ENCODE peak calls at places on chromosomes 3 and 15, in four cellular contexts. X is heart right ventricle, G is tibial artery, W is cardiac fibroblast. P is an unnamed sample.

GRCh38 chr15:68213991-68214837 is 9.1 kb upstream of the CALML4 start:
- DNase-seq in X (no peak), G (peak), W (no peak), P (peak)

GRCh38 chr3:56799251-56799882 is 2.4 kb downstream of the ARHGEF3 start:
- DNase-seq in X (no peak), G (no peak), W (peak), P (peak)

GRCh38 chr15:32817570-32817969 is 99.8 kb downstream of the GREM1 start:
- DNase-seq in X (no peak), G (no peak), W (no peak), P (no peak)

GRCh38 chr3:43244694-43245093 is 41.6 kb upstream of the SNRK start:
- DNase-seq in X (no peak), G (no peak), W (no peak), P (no peak)

GRCh38 chr15:95737051-95737450 is 593.4 kb upstream of the NR2F2 start:
- DNase-seq in X (no peak), G (no peak), W (no peak), P (no peak)

GRCh38 chr3:128238100-128238459 is 84.8 kb downstream of the EEFSEC start:
- DNase-seq in X (no peak), G (no peak), W (no peak), P (no peak)

GRCh38 chr3:37969601-37970100 is 20.9 kb upstream of the VILL start:
- DNase-seq in X (no peak), G (no peak), W (no peak), P (no peak)

GRCh38 chr3:15768421-15769255 is 29.1 kb downstream of the ANKRD28 start:
- DNase-seq in X (no peak), G (no peak), W (peak), P (peak)

GRCh38 chr15:33190539-33190938 is 4.0 kb downstream of the FMN1 start:
- DNase-seq in X (no peak), G (no peak), W (no peak), P (no peak)

GRCh38 chr3:21356402-21356801 is 394.6 kb downstream of the ZNF385D start:
- DNase-seq in X (no peak), G (no peak), W (no peak), P (no peak)

GRCh38 chr3:60070366-60070765 is 1020.5 kb upstream of the CFAP20DC start:
- DNase-seq in X (no peak), G (no peak), W (no peak), P (no peak)

GRCh38 chr3:134709563-134710312 is 58.9 kb upstream of the KY start:
- DNase-seq in X (peak), G (no peak), W (peak), P (no peak)

GRCh38 chr3:129686941-129687340 is 80.5 kb upstream of the PLXND1 start:
- DNase-seq in X (no peak), G (no peak), W (no peak), P (peak)

GRCh38 chr3:43894176-43895049 is 203.7 kb downstream of the ABHD5 start:
- DNase-seq in X (peak), G (peak), W (peak), P (no peak)

GRCh38 chr3:70233812-70234211 is 78.6 kb downstream of the MDFIC2 start:
- DNase-seq in X (no peak), G (no peak), W (no peak), P (no peak)

GRCh38 chr3:149131594-149131993 is 2.2 kb downstream of the HPS3 start:
- DNase-seq in X (no peak), G (no peak), W (no peak), P (no peak)

GRCh38 chr3:177905173-177905894 is 630.9 kb upstream of the KCNMB2 start:
- DNase-seq in X (no peak), G (no peak), W (peak), P (no peak)

GRCh38 chr15:87959080-87959479 is 297.5 kb downstream of the NTRK3 start:
- DNase-seq in X (no peak), G (no peak), W (no peak), P (no peak)

GRCh38 chr3:10437272-10437994 is 68.0 kb downstream of the ATP2B2 start:
- DNase-seq in X (no peak), G (no peak), W (peak), P (no peak)

GRCh38 chr3:184261270-184262165 is at the start of gene CAMK2N2:
- DNase-seq in X (peak), G (peak), W (peak), P (peak)

GRCh38 chr3:15882577-15882976 is 84.8 kb upstream of the ANKRD28 start:
- DNase-seq in X (no peak), G (no peak), W (no peak), P (no peak)

GRCh38 chr3:157098823-157099185 is 61.1 kb downstream of the CCNL1 start:
- DNase-seq in X (no peak), G (no peak), W (peak), P (no peak)

GRCh38 chr15:90780916-90781315 is 63.8 kb downstream of the BLM start:
- DNase-seq in X (no peak), G (no peak), W (no peak), P (peak)

GRCh38 chr3:71225951-71226564 is 357.5 kb downstream of the FOXP1 start:
- DNase-seq in X (peak), G (no peak), W (no peak), P (no peak)

GRCh38 chr15:35757790-35758189 is 211.8 kb upstream of the DPH6 start:
- DNase-seq in X (no peak), G (no peak), W (no peak), P (no peak)

GRCh38 chr3:114900908-114901307 is 246.2 kb downstream of the ZBTB20 start:
- DNase-seq in X (no peak), G (no peak), W (no peak), P (no peak)

GRCh38 chr15:62770752-62771151 is 271.8 kb upstream of the TPM1 start:
- DNase-seq in X (no peak), G (no peak), W (peak), P (no peak)

GRCh38 chr3:5254281-5255048 is 67.0 kb downstream of the EDEM1 start:
- DNase-seq in X (no peak), G (no peak), W (no peak), P (no peak)

GRCh38 chr3:5250467-5251195 is 63.1 kb downstream of the EDEM1 start:
- DNase-seq in X (no peak), G (no peak), W (peak), P (no peak)

GRCh38 chr3:5245927-5246326 is 58.4 kb downstream of the EDEM1 start:
- DNase-seq in X (no peak), G (no peak), W (no peak), P (no peak)

GRCh38 chr3:5252111-5252510 is 64.6 kb downstream of the EDEM1 start:
- DNase-seq in X (no peak), G (no peak), W (no peak), P (no peak)

DNA sequence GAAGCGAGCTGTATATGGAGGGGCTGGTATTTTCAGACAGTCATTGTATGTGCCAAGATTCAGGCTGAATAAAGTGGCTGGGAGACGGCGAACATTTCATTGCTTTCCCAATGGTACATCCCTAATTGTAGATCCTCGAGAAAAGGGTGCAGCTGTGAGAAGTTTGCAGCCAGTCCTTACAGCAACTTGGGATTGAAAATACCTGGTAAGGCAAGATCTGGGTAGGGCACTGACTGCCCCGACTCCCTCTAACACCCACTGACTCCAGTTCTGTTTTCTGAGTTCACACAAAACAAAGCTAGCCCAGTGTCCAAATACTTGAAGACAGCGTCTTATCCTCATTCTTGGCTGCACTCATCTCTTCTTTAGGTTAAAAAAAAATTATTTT is 63.7 kb downstream of the EDEM1 start:
- DNase-seq in X (no peak), G (no peak), W (no peak), P (no peak)
- H3K4me3 ChIP-seq in X (no peak), G (peak), W (peak), P (no peak)

GRCh38 chr3:46852329-46852720 is 10.9 kb downstream of the MYL3 start:
- DNase-seq in X (no peak), G (no peak), W (no peak), P (peak)
- H3K4me3 ChIP-seq in X (no peak), G (no peak), W (no peak), P (no peak)

GRCh38 chr3:13040381-13041074 is 32.7 kb downstream of the IQSEC1 start:
- DNase-seq in X (no peak), G (no peak), W (no peak), P (no peak)
- H3K4me3 ChIP-seq in X (no peak), G (no peak), W (no peak), P (no peak)

DNA sequence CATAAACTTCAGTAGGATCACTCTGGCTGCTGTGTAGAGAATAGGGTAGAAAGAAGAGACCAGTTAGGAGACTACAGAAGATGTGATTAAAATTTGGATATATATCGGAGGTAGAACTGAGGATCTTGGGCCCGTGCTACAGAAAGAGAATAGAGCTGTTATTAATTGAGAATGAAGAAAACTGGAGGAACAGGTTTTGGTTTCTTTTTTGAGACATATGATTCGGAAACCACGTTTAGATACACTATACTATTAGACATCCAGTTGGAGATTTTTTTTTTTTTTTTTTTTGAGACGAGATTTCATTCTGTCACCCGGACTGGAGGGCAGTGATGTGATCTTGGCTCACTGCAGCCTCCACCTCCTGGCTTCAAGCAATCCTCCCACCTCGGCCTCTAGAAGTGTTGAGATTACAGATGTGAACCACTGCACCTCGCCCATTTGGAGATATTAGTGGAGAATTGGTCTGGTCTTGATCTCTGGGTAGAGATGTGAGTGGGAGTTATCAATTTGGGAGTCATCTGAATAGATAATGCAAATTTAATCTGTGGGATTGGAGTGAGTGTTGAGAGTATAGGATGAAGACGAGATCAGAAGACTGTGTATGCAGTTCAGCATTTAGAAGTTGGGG is 50.9 kb downstream of the TCF12 start:
- DNase-seq in X (no peak), G (no peak), W (no peak), P (no peak)
- H3K4me3 ChIP-seq in X (no peak), G (no peak), W (no peak), P (no peak)

GRCh38 chr3:111069974-111070751 is 1.5 kb upstream of the NECTIN3 start:
- DNase-seq in X (peak), G (peak), W (peak), P (no peak)
- H3K4me3 ChIP-seq in X (peak), G (peak), W (peak), P (peak)

DNA sequence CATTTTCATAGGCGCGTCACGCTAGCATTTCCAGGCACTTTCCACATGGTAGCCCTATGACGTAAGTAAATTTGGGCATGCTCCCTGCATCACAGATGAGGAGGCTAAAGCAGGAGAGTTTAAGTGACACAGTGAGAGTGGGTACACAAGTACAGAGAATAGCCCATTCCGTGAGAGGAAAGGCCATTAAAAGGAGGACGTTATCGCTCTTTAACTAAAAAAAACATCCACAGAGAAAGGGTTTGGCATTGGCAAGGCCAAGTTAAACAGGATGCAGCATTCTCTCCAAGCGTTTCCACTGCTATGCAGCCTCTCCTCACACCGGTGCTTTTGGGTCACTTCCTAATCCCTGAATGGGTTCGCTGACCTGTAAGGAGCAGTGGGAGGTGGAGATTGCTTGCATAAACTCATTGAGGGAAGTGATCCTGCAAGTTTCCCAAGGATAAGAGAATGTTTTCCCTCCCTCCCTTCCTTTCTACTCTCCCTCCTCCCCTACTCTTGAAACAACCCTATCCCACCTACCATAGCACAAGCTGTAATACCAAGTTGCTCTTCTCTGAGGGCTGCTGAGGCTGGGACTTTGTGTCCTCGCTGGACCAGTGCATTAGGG is 147.7 kb downstream of the VGLL4 start:
- DNase-seq in X (peak), G (no peak), W (peak), P (no peak)
- H3K4me3 ChIP-seq in X (no peak), G (no peak), W (no peak), P (no peak)

GRCh38 chr15:23690015-23690414 is 2.9 kb upstream of the NDN start:
- DNase-seq in X (no peak), G (no peak), W (no peak), P (no peak)
- H3K4me3 ChIP-seq in X (no peak), G (no peak), W (no peak), P (no peak)

DNA sequence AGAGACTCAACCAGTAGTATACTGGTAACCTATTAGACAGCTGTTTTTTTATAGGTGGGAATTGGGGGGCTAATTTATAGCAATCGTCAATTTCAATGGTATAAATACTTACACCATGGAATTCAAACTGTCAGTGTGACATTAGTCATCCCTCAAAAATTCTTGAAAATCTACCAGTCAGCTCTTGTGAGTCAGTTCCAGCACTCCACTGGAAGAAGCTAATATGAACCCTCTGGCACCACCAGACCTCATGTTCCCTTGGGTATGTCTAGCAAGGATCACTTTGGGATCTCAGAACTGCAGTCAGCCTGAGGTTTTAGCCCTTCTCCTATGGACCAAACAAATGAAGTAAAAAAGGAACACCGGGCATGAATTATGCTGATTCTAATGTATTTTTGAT is 11.8 kb upstream of the UACA start:
- DNase-seq in X (no peak), G (no peak), W (peak), P (no peak)
- H3K4me3 ChIP-seq in X (no peak), G (no peak), W (no peak), P (no peak)

GRCh38 chr3:96259299-96259698 is 555.1 kb upstream of the EPHA6 start:
- DNase-seq in X (no peak), G (no peak), W (no peak), P (no peak)
- H3K4me3 ChIP-seq in X (no peak), G (no peak), W (no peak), P (no peak)

DNA sequence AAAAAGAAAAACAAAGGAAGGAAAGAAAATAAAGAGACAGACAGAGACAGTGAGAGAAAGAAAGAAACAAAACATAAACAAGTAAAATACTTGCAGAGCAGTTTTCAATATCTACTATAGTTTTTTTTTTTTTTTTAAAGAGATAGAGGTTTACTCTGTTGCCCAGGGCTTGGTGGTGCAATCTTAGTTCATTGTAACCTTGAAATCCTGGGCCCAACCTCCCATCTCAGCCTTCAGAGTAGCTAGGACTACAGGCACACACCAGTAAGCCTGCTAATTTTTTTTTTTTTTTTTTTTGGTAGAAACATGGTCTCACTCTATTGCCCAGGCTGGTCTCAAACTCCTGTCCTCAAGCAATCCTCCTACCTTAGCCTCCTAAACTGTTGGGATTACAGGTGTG is 23.1 kb downstream of the CLASP2 start:
- DNase-seq in X (no peak), G (no peak), W (no peak), P (no peak)
- H3K4me3 ChIP-seq in X (no peak), G (no peak), W (no peak), P (no peak)